ENCODE peak calls at places on chromosome 6, in seven cellular contexts. J, P, E, U, I, K and Y are unnamed samples. For H3K36me3, the result is how much of the 10 kb centered on the place peaks cover.

GRCh38 chr6:56842602-56843475 is 112.1 kb upstream of the BEND6 start:
- DNase-seq in J (no peak), P (no peak), E (peak), U (peak), I (no peak), K (peak), Y (peak)

GRCh38 chr6:24188571-24188970 is 62.6 kb downstream of the NRSN1 start:
- DNase-seq in J (no peak), P (no peak), E (no peak), U (no peak), I (no peak), K (no peak), Y (peak)

GRCh38 chr6:147448212-147448611 is 60.3 kb upstream of the SAMD5 start:
- DNase-seq in J (no peak), P (no peak), E (no peak), U (peak), I (peak), K (no peak), Y (peak)

GRCh38 chr6:158042245-158042798 is 60.7 kb downstream of the SYNJ2 start:
- DNase-seq in J (no peak), P (no peak), E (peak), U (no peak), I (no peak), K (peak), Y (no peak)

GRCh38 chr6:26087284-26088115 is at the start of gene HFE:
- DNase-seq in J (no peak), P (peak), E (peak), U (peak), I (peak), K (peak), Y (no peak)

GRCh38 chr6:90753820-90754604 is 167.1 kb upstream of the MAP3K7 start:
- DNase-seq in J (no peak), P (no peak), E (no peak), U (no peak), I (no peak), K (no peak), Y (no peak)

GRCh38 chr6:20169786-20170185 is 42.5 kb downstream of the MBOAT1 start:
- DNase-seq in J (no peak), P (no peak), E (no peak), U (no peak), I (no peak), K (no peak), Y (no peak)

GRCh38 chr6:9482030-9482731 is 932.7 kb downstream of the TFAP2A start:
- DNase-seq in J (no peak), P (no peak), E (peak), U (no peak), I (no peak), K (no peak), Y (no peak)

GRCh38 chr6:7954477-7955200 is 44.1 kb upstream of the TXNDC5 start:
- DNase-seq in J (no peak), P (no peak), E (peak), U (no peak), I (no peak), K (no peak), Y (no peak)

GRCh38 chr6:71602385-71602949 is 283.9 kb upstream of the RIMS1 start:
- DNase-seq in J (no peak), P (no peak), E (no peak), U (no peak), I (no peak), K (no peak), Y (no peak)

GRCh38 chr6:73079611-73079955 is 145.7 kb downstream of the KHDC1L start:
- DNase-seq in J (no peak), P (no peak), E (peak), U (no peak), I (no peak), K (no peak), Y (no peak)

GRCh38 chr6:56526860-56527544 is 115.7 kb downstream of the DST start:
- DNase-seq in J (no peak), P (no peak), E (no peak), U (no peak), I (no peak), K (no peak), Y (no peak)

GRCh38 chr6:134663356-134663755 is 286.5 kb downstream of the ALDH8A1 start:
- DNase-seq in J (no peak), P (no peak), E (no peak), U (no peak), I (no peak), K (no peak), Y (no peak)

GRCh38 chr6:111667921-111668320 is 62.2 kb upstream of the TRAF3IP2 start:
- DNase-seq in J (no peak), P (no peak), E (peak), U (no peak), I (no peak), K (no peak), Y (no peak)
- H3K36me3 ChIP-seq in J (under half), P (half or more), E (under half), U (under half), I (under half), K (under half), Y (under half)

GRCh38 chr6:44211284-44211683 is 5.4 kb upstream of the MYMX start:
- DNase-seq in J (no peak), P (no peak), E (no peak), U (no peak), I (no peak), K (no peak), Y (no peak)

GRCh38 chr6:44202332-44202971 is 14.3 kb upstream of the MYMX start:
- DNase-seq in J (no peak), P (no peak), E (no peak), U (no peak), I (no peak), K (no peak), Y (no peak)

GRCh38 chr6:44202972-44203750 is 13.6 kb upstream of the MYMX start:
- DNase-seq in J (no peak), P (no peak), E (no peak), U (peak), I (no peak), K (no peak), Y (no peak)

GRCh38 chr6:44203955-44204354 is 12.8 kb upstream of the MYMX start:
- DNase-seq in J (no peak), P (no peak), E (no peak), U (peak), I (no peak), K (no peak), Y (no peak)

DNA sequence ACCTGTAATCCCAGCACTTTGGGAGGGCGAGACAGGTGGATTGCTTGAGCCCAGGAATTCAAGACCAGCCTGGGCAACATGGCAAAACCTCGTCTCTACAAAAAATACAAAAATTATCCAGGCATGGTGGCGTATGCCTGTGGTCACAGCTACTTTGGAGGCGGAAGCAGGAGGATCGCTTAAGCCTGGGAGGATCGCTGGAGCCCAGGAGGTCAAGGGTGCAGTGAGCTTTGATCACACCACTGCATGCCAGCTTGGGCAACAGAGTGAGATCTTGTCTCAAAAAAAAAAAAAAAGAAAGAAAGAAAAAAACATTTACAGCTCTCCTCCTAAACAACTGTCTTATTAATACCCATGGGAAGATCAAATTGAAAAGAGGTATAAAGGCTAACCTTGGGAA is 8.8 kb upstream of the MYMX start:
- DNase-seq in J (no peak), P (no peak), E (no peak), U (no peak), I (no peak), K (no peak), Y (no peak)
- H3K36me3 ChIP-seq in J (under half), P (under half), E (under half), U (under half), I (under half), K (under half), Y (under half)

DNA sequence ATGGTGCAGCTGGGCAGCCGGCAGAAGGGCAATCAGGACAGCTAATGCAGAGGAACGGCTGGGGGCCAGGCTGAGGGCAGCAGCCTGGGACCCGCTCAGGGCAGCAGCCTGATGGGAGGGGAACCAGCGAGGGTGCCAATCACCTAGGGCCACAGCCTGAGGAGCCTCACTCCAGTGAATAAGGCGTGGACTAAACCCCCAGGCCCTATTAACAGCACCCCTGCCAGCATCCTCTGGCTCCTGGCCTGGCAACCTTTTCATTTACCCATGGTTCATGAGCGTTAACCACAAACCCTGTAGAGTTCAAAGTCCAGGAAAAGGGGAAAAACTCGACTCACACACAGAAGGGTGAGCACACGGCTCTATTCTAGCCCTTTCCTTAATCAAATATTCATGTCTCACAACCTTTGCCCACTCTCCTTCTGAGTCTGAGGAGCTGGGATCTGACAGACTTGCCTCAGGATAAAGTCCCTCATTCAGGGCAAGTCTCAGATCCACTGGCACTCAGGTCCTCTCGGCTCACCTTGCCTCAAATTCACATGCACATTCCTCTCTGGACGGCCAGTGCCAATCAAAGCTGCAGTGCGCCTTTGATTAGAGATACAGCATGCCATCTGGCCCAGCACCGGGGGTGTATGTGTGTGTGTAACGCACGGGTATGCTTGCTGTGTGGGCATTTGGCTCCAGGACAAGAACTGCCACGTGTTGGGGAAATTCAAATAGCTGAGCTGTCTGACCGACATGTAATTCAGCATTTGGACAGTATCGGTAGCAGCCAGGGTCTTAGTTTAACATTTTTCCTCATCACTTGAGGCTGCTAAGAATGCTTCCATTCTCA is 86.9 kb upstream of the TRAF3IP2 start:
- DNase-seq in J (no peak), P (no peak), E (no peak), U (no peak), I (peak), K (no peak), Y (no peak)
- H3K36me3 ChIP-seq in J (under half), P (half or more), E (under half), U (under half), I (under half), K (under half), Y (under half)

GRCh38 chr6:159646136-159646535 is 46.9 kb downstream of the SOD2 start:
- DNase-seq in J (no peak), P (no peak), E (no peak), U (no peak), I (no peak), K (no peak), Y (no peak)

GRCh38 chr6:159642995-159643394 is 50.0 kb downstream of the SOD2 start:
- DNase-seq in J (no peak), P (no peak), E (no peak), U (no peak), I (no peak), K (no peak), Y (no peak)

GRCh38 chr6:159646731-159647130 is 46.3 kb downstream of the SOD2 start:
- DNase-seq in J (no peak), P (no peak), E (peak), U (no peak), I (no peak), K (no peak), Y (no peak)

GRCh38 chr6:159640722-159641482 is 52.1 kb downstream of the SOD2 start:
- DNase-seq in J (no peak), P (no peak), E (no peak), U (no peak), I (peak), K (no peak), Y (no peak)

DNA sequence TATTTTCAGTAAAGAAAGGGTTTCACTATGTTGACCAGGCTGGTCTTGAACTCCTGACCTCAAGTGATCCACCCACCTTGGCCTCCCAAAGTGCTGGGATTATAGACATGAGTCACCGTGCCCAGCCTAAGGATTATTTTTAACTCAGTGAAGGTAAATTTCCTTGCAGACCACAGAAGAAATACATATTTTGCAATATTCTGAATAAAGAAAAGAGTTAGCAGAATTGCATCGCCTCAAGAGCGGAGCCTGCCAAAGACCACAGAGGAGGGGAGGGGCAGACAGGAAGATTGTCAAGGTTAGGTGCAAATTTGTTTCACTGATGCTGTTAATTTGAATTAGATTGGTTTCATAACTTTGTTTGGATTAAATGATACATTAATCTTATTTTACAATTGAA is 47.4 kb downstream of the SOD2 start:
- DNase-seq in J (no peak), P (no peak), E (no peak), U (no peak), I (no peak), K (no peak), Y (no peak)
- H3K36me3 ChIP-seq in J (under half), P (under half), E (under half), U (under half), I (under half), K (under half), Y (under half)

GRCh38 chr6:17656644-17657043 is 50.1 kb downstream of the NUP153 start:
- DNase-seq in J (no peak), P (no peak), E (no peak), U (no peak), I (no peak), K (no peak), Y (no peak)

GRCh38 chr6:17656092-17656491 is 50.6 kb downstream of the NUP153 start:
- DNase-seq in J (no peak), P (no peak), E (peak), U (no peak), I (no peak), K (no peak), Y (no peak)

GRCh38 chr6:17650910-17651309 is 50.8 kb downstream of the FAM8A1 start:
- DNase-seq in J (no peak), P (no peak), E (no peak), U (no peak), I (no peak), K (no peak), Y (no peak)

GRCh38 chr6:17648745-17649144 is 48.6 kb downstream of the FAM8A1 start:
- DNase-seq in J (no peak), P (no peak), E (no peak), U (no peak), I (no peak), K (no peak), Y (no peak)

GRCh38 chr6:17653198-17653881 is 53.2 kb downstream of the FAM8A1 start:
- DNase-seq in J (no peak), P (no peak), E (no peak), U (no peak), I (no peak), K (no peak), Y (no peak)
- H3K36me3 ChIP-seq in J (under half), P (half or more), E (under half), U (under half), I (under half), K (under half), Y (half or more)

GRCh38 chr6:13318821-13319220 is 9.5 kb downstream of the TBC1D7 start:
- DNase-seq in J (no peak), P (no peak), E (no peak), U (no peak), I (no peak), K (no peak), Y (no peak)
- H3K36me3 ChIP-seq in J (under half), P (half or more), E (under half), U (under half), I (under half), K (half or more), Y (under half)